ENCODE peak calls at places on chromosomes 11 and 22, in seven cellular contexts. One of them, this sample, is unnamed.

GRCh38 chr11:11510939-11511338 is 110.9 kb downstream of the GALNT18 start:
- DNase-seq in transverse colon: peak
- DNase-seq in right lobe of liver: no peak
- DNase-seq in neural progenitor cell: peak
- DNase-seq in lung: peak
- DNase-seq in BJ: no peak
- DNase-seq in astrocyte: peak
- DNase-seq in this sample: no peak

GRCh38 chr11:14422052-14422813 is 63.2 kb upstream of the RRAS2 start:
- DNase-seq in transverse colon: peak
- DNase-seq in right lobe of liver: peak
- DNase-seq in neural progenitor cell: peak
- DNase-seq in lung: peak
- DNase-seq in BJ: peak
- DNase-seq in astrocyte: peak
- DNase-seq in this sample: peak

GRCh38 chr11:115153135-115153534 is 351.1 kb downstream of the CADM1 start:
- DNase-seq in transverse colon: no peak
- DNase-seq in right lobe of liver: no peak
- DNase-seq in neural progenitor cell: no peak
- DNase-seq in lung: no peak
- DNase-seq in BJ: no peak
- DNase-seq in astrocyte: peak
- DNase-seq in this sample: no peak

GRCh38 chr11:116193321-116194114 is 579.3 kb downstream of the BUD13 start:
- DNase-seq in transverse colon: peak
- DNase-seq in right lobe of liver: no peak
- DNase-seq in neural progenitor cell: peak
- DNase-seq in lung: peak
- DNase-seq in BJ: no peak
- DNase-seq in astrocyte: peak
- DNase-seq in this sample: peak

GRCh38 chr11:70570693-70571395 is 172.5 kb downstream of the CTTN start:
- DNase-seq in transverse colon: no peak
- DNase-seq in right lobe of liver: no peak
- DNase-seq in neural progenitor cell: no peak
- DNase-seq in lung: no peak
- DNase-seq in BJ: no peak
- DNase-seq in astrocyte: no peak
- DNase-seq in this sample: no peak

GRCh38 chr22:35631597-35631996 is 14.5 kb upstream of the MB start:
- DNase-seq in transverse colon: peak
- DNase-seq in right lobe of liver: no peak
- DNase-seq in neural progenitor cell: no peak
- DNase-seq in lung: no peak
- DNase-seq in BJ: no peak
- DNase-seq in astrocyte: no peak
- DNase-seq in this sample: no peak

GRCh38 chr11:125881291-125881690 is 6.2 kb upstream of the HYLS1 start:
- DNase-seq in transverse colon: no peak
- DNase-seq in right lobe of liver: no peak
- DNase-seq in neural progenitor cell: no peak
- DNase-seq in lung: no peak
- DNase-seq in BJ: no peak
- DNase-seq in astrocyte: no peak
- DNase-seq in this sample: no peak

GRCh38 chr11:71170619-71171018 is 81.8 kb downstream of the SHANK2 start:
- DNase-seq in transverse colon: no peak
- DNase-seq in right lobe of liver: no peak
- DNase-seq in neural progenitor cell: no peak
- DNase-seq in lung: no peak
- DNase-seq in BJ: no peak
- DNase-seq in astrocyte: no peak
- DNase-seq in this sample: no peak

GRCh38 chr22:32511776-32512175 is 37.2 kb downstream of the FBXO7 start:
- DNase-seq in transverse colon: no peak
- DNase-seq in right lobe of liver: no peak
- DNase-seq in neural progenitor cell: no peak
- DNase-seq in lung: no peak
- DNase-seq in BJ: no peak
- DNase-seq in astrocyte: no peak
- DNase-seq in this sample: no peak

GRCh38 chr11:128735935-128736610 is 42.2 kb downstream of the FLI1 start:
- DNase-seq in transverse colon: no peak
- DNase-seq in right lobe of liver: no peak
- DNase-seq in neural progenitor cell: no peak
- DNase-seq in lung: no peak
- DNase-seq in BJ: no peak
- DNase-seq in astrocyte: no peak
- DNase-seq in this sample: no peak

GRCh38 chr11:131626761-131627160 is 256.3 kb downstream of the NTM start:
- DNase-seq in transverse colon: no peak
- DNase-seq in right lobe of liver: no peak
- DNase-seq in neural progenitor cell: peak
- DNase-seq in lung: no peak
- DNase-seq in BJ: no peak
- DNase-seq in astrocyte: no peak
- DNase-seq in this sample: no peak

GRCh38 chr11:117273550-117274289 is 17.4 kb upstream of the BACE1-AS start:
- DNase-seq in transverse colon: no peak
- DNase-seq in right lobe of liver: no peak
- DNase-seq in neural progenitor cell: no peak
- DNase-seq in lung: no peak
- DNase-seq in BJ: peak
- DNase-seq in astrocyte: peak
- DNase-seq in this sample: peak

GRCh38 chr11:128763224-128763623 is 69.4 kb downstream of the FLI1 start:
- DNase-seq in transverse colon: no peak
- DNase-seq in right lobe of liver: no peak
- DNase-seq in neural progenitor cell: no peak
- DNase-seq in lung: no peak
- DNase-seq in BJ: no peak
- DNase-seq in astrocyte: no peak
- DNase-seq in this sample: peak

GRCh38 chr22:30423296-30423958 is 2.1 kb upstream of the MTFP1 start:
- DNase-seq in transverse colon: peak
- DNase-seq in right lobe of liver: peak
- DNase-seq in neural progenitor cell: no peak
- DNase-seq in lung: peak
- DNase-seq in BJ: no peak
- DNase-seq in astrocyte: no peak
- DNase-seq in this sample: no peak

GRCh38 chr11:78424334-78425270 is 7.0 kb upstream of the GAB2 start:
- DNase-seq in transverse colon: no peak
- DNase-seq in right lobe of liver: no peak
- DNase-seq in neural progenitor cell: no peak
- DNase-seq in lung: no peak
- DNase-seq in BJ: no peak
- DNase-seq in astrocyte: peak
- DNase-seq in this sample: no peak

GRCh38 chr11:130513132-130513531 is 64.7 kb downstream of the ADAMTS15 start:
- DNase-seq in transverse colon: peak
- DNase-seq in right lobe of liver: no peak
- DNase-seq in neural progenitor cell: no peak
- DNase-seq in lung: no peak
- DNase-seq in BJ: peak
- DNase-seq in astrocyte: peak
- DNase-seq in this sample: no peak

GRCh38 chr11:65479184-65480145 is 19.4 kb upstream of the MALAT1 start:
- DNase-seq in transverse colon: peak
- DNase-seq in right lobe of liver: peak
- DNase-seq in neural progenitor cell: peak
- DNase-seq in lung: no peak
- DNase-seq in BJ: peak
- DNase-seq in astrocyte: peak
- DNase-seq in this sample: no peak

GRCh38 chr11:128956401-128957203 is 13.9 kb upstream of the TP53AIP1 start:
- DNase-seq in transverse colon: peak
- DNase-seq in right lobe of liver: no peak
- DNase-seq in neural progenitor cell: peak
- DNase-seq in lung: no peak
- DNase-seq in BJ: peak
- DNase-seq in astrocyte: peak
- DNase-seq in this sample: peak

GRCh38 chr11:32960553-32961164 is 55.0 kb upstream of the DEPDC7 start:
- DNase-seq in transverse colon: no peak
- DNase-seq in right lobe of liver: no peak
- DNase-seq in neural progenitor cell: peak
- DNase-seq in lung: no peak
- DNase-seq in BJ: peak
- DNase-seq in astrocyte: peak
- DNase-seq in this sample: peak

GRCh38 chr22:42964994-42965699 is 49.8 kb downstream of the PACSIN2 start:
- DNase-seq in transverse colon: no peak
- DNase-seq in right lobe of liver: no peak
- DNase-seq in neural progenitor cell: no peak
- DNase-seq in lung: no peak
- DNase-seq in BJ: no peak
- DNase-seq in astrocyte: no peak
- DNase-seq in this sample: no peak

GRCh38 chr11:82676483-82677094 is 57.1 kb downstream of the FAM181B start:
- DNase-seq in transverse colon: no peak
- DNase-seq in right lobe of liver: no peak
- DNase-seq in neural progenitor cell: no peak
- DNase-seq in lung: no peak
- DNase-seq in BJ: no peak
- DNase-seq in astrocyte: no peak
- DNase-seq in this sample: no peak

GRCh38 chr11:110242188-110242587 is 54.2 kb downstream of the RDX start:
- DNase-seq in transverse colon: no peak
- DNase-seq in right lobe of liver: no peak
- DNase-seq in neural progenitor cell: no peak
- DNase-seq in lung: no peak
- DNase-seq in BJ: no peak
- DNase-seq in astrocyte: no peak
- DNase-seq in this sample: no peak

GRCh38 chr11:105968021-105968697 is 53.9 kb downstream of the MSANTD4 start:
- DNase-seq in transverse colon: no peak
- DNase-seq in right lobe of liver: no peak
- DNase-seq in neural progenitor cell: no peak
- DNase-seq in lung: no peak
- DNase-seq in BJ: no peak
- DNase-seq in astrocyte: peak
- DNase-seq in this sample: peak

DNA sequence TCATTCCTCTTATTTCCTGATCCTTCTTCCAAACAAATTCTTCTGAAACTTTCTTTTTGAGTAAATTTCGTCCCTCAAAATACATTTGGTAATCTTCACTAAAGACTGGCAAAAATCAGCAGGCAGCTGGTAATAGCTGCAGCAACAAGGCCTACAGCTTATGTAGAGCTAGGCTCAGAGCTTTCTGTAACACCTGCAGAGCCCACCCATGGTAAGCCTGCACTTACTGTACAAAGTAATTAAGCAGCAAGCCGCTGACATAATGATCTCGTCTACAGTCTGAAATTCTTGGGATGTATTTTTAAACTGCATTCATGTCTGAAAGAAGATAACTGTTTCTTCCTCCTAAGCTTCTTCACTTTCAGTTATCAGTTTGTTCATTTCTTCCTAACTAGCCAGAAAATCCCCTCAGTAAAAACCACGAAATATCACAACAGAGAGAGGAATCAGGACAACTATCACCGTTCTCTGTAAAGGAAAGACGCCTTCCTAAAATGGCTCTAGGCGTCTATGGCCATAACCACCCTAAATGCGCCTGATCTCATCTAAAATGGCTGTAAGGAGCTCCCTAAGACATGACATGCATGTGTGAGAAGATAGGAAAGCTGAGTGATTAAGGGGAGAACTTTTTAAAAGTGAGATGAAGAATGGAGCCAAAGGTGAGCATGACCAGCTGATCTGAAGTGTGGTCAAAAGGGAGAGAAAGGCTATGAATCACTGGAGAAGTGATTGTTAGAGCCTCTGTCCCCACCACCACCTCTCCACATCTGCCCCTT is 56.2 kb downstream of the DENND5A start:
- DNase-seq in transverse colon: no peak
- DNase-seq in right lobe of liver: no peak
- DNase-seq in neural progenitor cell: peak
- DNase-seq in lung: no peak
- DNase-seq in BJ: no peak
- DNase-seq in astrocyte: peak
- DNase-seq in this sample: no peak
- H3K4me3 ChIP-seq in transverse colon: no peak
- H3K4me3 ChIP-seq in right lobe of liver: no peak
- H3K4me3 ChIP-seq in neural progenitor cell: no peak
- H3K4me3 ChIP-seq in lung: no peak
- H3K4me3 ChIP-seq in BJ: no peak
- H3K4me3 ChIP-seq in astrocyte: no peak
- H3K4me3 ChIP-seq in this sample: no peak

GRCh38 chr11:43947003-43947500 is 4.6 kb downstream of the C11orf96 start:
- DNase-seq in transverse colon: no peak
- DNase-seq in right lobe of liver: no peak
- DNase-seq in neural progenitor cell: peak
- DNase-seq in lung: no peak
- DNase-seq in BJ: no peak
- DNase-seq in astrocyte: no peak
- DNase-seq in this sample: no peak

GRCh38 chr11:43942651-43943356 is 367 bp downstream of the C11orf96 start:
- DNase-seq in transverse colon: no peak
- DNase-seq in right lobe of liver: no peak
- DNase-seq in neural progenitor cell: peak
- DNase-seq in lung: no peak
- DNase-seq in BJ: no peak
- DNase-seq in astrocyte: peak
- DNase-seq in this sample: no peak

GRCh38 chr11:43943931-43944751 is 1.7 kb downstream of the C11orf96 start:
- DNase-seq in transverse colon: no peak
- DNase-seq in right lobe of liver: no peak
- DNase-seq in neural progenitor cell: peak
- DNase-seq in lung: no peak
- DNase-seq in BJ: no peak
- DNase-seq in astrocyte: peak
- DNase-seq in this sample: no peak

GRCh38 chr11:43943357-43943930 is 1.0 kb downstream of the C11orf96 start:
- DNase-seq in transverse colon: no peak
- DNase-seq in right lobe of liver: no peak
- DNase-seq in neural progenitor cell: peak
- DNase-seq in lung: no peak
- DNase-seq in BJ: no peak
- DNase-seq in astrocyte: no peak
- DNase-seq in this sample: no peak

GRCh38 chr11:43944761-43945311 is 2.4 kb downstream of the C11orf96 start:
- DNase-seq in transverse colon: peak
- DNase-seq in right lobe of liver: peak
- DNase-seq in neural progenitor cell: peak
- DNase-seq in lung: peak
- DNase-seq in BJ: no peak
- DNase-seq in astrocyte: no peak
- DNase-seq in this sample: no peak
- TF ChIP-seq CTCF in transverse colon: peak
- TF ChIP-seq CTCF in right lobe of liver: peak
- TF ChIP-seq CTCF in neural progenitor cell: peak
- TF ChIP-seq CTCF in lung: peak
- TF ChIP-seq CTCF in BJ: peak
- TF ChIP-seq CTCF in astrocyte: peak
- TF ChIP-seq CTCF in this sample: peak

GRCh38 chr11:111574373-111575230 is 27.6 kb upstream of the SIK2 start:
- DNase-seq in transverse colon: no peak
- DNase-seq in right lobe of liver: no peak
- DNase-seq in neural progenitor cell: no peak
- DNase-seq in lung: no peak
- DNase-seq in BJ: no peak
- DNase-seq in astrocyte: no peak
- DNase-seq in this sample: no peak
- H3K4me3 ChIP-seq in transverse colon: no peak
- H3K4me3 ChIP-seq in right lobe of liver: no peak
- H3K4me3 ChIP-seq in neural progenitor cell: no peak
- H3K4me3 ChIP-seq in lung: no peak
- H3K4me3 ChIP-seq in BJ: no peak
- H3K4me3 ChIP-seq in astrocyte: no peak
- H3K4me3 ChIP-seq in this sample: no peak

GRCh38 chr11:134398079-134398444 is 14.0 kb downstream of the B3GAT1 start:
- DNase-seq in transverse colon: no peak
- DNase-seq in right lobe of liver: peak
- DNase-seq in neural progenitor cell: no peak
- DNase-seq in lung: no peak
- DNase-seq in BJ: no peak
- DNase-seq in astrocyte: no peak
- DNase-seq in this sample: no peak
- TF ChIP-seq CTCF in transverse colon: no peak
- TF ChIP-seq CTCF in right lobe of liver: no peak
- TF ChIP-seq CTCF in neural progenitor cell: no peak
- TF ChIP-seq CTCF in lung: no peak
- TF ChIP-seq CTCF in BJ: no peak
- TF ChIP-seq CTCF in astrocyte: no peak
- TF ChIP-seq CTCF in this sample: no peak

This sample was measured in HFF-Myc.